ENCODE peak calls at places on chromosomes 6 and 20, in six cellular contexts. V, I, U, Y, F and Z are unnamed samples. For H3K4me1, the result is how much of the 10 kb centered on the place peaks cover.

GRCh38 chr6:25050356-25050755 is 114.6 kb upstream of the RIPOR2 start:
- DNase-seq in V (no peak), I (no peak), U (no peak), Y (no peak), F (peak), Z (no peak)

GRCh38 chr20:62177307-62177706 is 5.5 kb upstream of the MTG2 start:
- DNase-seq in V (no peak), I (no peak), U (no peak), Y (no peak), F (no peak), Z (no peak)

GRCh38 chr20:56166781-56167465 is 81.6 kb upstream of the MC3R start:
- DNase-seq in V (no peak), I (no peak), U (no peak), Y (no peak), F (no peak), Z (no peak)

GRCh38 chr6:18102783-18103509 is 19.5 kb downstream of the NHLRC1 start:
- DNase-seq in V (no peak), I (no peak), U (no peak), Y (no peak), F (no peak), Z (no peak)

GRCh38 chr6:133083248-133083967 is 157.7 kb upstream of the EYA4 start:
- DNase-seq in V (no peak), I (no peak), U (no peak), Y (no peak), F (no peak), Z (no peak)

GRCh38 chr20:60512436-60512835 is 554.2 kb downstream of the CDH26 start:
- DNase-seq in V (peak), I (no peak), U (no peak), Y (peak), F (no peak), Z (no peak)

GRCh38 chr20:44350567-44350966 is 4.9 kb upstream of the HNF4A start:
- DNase-seq in V (no peak), I (no peak), U (no peak), Y (no peak), F (no peak), Z (no peak)

GRCh38 chr6:108596947-108597346 is 36.2 kb downstream of the FOXO3 start:
- DNase-seq in V (no peak), I (no peak), U (no peak), Y (no peak), F (no peak), Z (no peak)

GRCh38 chr6:115969207-115969929 is 91.3 kb downstream of the FRK start:
- DNase-seq in V (no peak), I (no peak), U (no peak), Y (peak), F (no peak), Z (no peak)

GRCh38 chr20:32820000-32820697 is 395 bp downstream of the MAPRE1 start:
- DNase-seq in V (peak), I (peak), U (peak), Y (no peak), F (peak), Z (no peak)

GRCh38 chr6:73032586-73032985 is 192.7 kb downstream of the KHDC1L start:
- DNase-seq in V (no peak), I (peak), U (no peak), Y (no peak), F (no peak), Z (no peak)

GRCh38 chr6:127690092-127690491 is 113.1 kb downstream of the C6orf58 start:
- DNase-seq in V (no peak), I (peak), U (no peak), Y (no peak), F (no peak), Z (no peak)

GRCh38 chr20:23374441-23374840 is 12.5 kb downstream of the GZF1 start:
- DNase-seq in V (no peak), I (no peak), U (no peak), Y (no peak), F (no peak), Z (no peak)

GRCh38 chr20:5056801-5057599 is 55.7 kb upstream of the SLC23A2 start:
- DNase-seq in V (peak), I (peak), U (peak), Y (no peak), F (peak), Z (peak)

GRCh38 chr20:2920473-2920872 is 47.2 kb downstream of the PTPRA start:
- DNase-seq in V (no peak), I (no peak), U (no peak), Y (no peak), F (no peak), Z (no peak)

GRCh38 chr6:143293526-143293925 is 157.0 kb downstream of the ADAT2 start:
- DNase-seq in V (no peak), I (no peak), U (no peak), Y (no peak), F (no peak), Z (no peak)

GRCh38 chr6:1702580-1703051 is 92.9 kb downstream of the FOXC1 start:
- DNase-seq in V (peak), I (no peak), U (no peak), Y (no peak), F (peak), Z (no peak)

GRCh38 chr20:36105731-36106226 is 48.8 kb upstream of the EPB41L1 start:
- DNase-seq in V (no peak), I (no peak), U (no peak), Y (no peak), F (no peak), Z (no peak)

GRCh38 chr6:161362266-161362665 is 88.4 kb upstream of the AGPAT4 start:
- DNase-seq in V (no peak), I (no peak), U (no peak), Y (no peak), F (no peak), Z (no peak)

GRCh38 chr20:57429579-57430202 is 38.5 kb downstream of the RBM38 start:
- DNase-seq in V (peak), I (peak), U (no peak), Y (no peak), F (no peak), Z (no peak)

GRCh38 chr6:30219244-30219643 is 6.0 kb upstream of the TRIM26 start:
- DNase-seq in V (peak), I (no peak), U (peak), Y (no peak), F (peak), Z (peak)

GRCh38 chr6:157887892-157888291 is 64.8 kb downstream of the SNX9 start:
- DNase-seq in V (no peak), I (no peak), U (no peak), Y (no peak), F (no peak), Z (no peak)

GRCh38 chr6:73733791-73734190 is 37.8 kb downstream of the CD109 start:
- DNase-seq in V (no peak), I (no peak), U (no peak), Y (no peak), F (no peak), Z (no peak)

GRCh38 chr6:47817749-47818148 is 35.9 kb downstream of the OPN5 start:
- DNase-seq in V (no peak), I (no peak), U (no peak), Y (no peak), F (no peak), Z (no peak)

GRCh38 chr6:70411542-70411941 is 1.8 kb upstream of the FAM135A start:
- DNase-seq in V (peak), I (no peak), U (no peak), Y (no peak), F (no peak), Z (no peak)

GRCh38 chr20:10651227-10651990 is 22.4 kb downstream of the JAG1 start:
- DNase-seq in V (no peak), I (no peak), U (no peak), Y (no peak), F (peak), Z (no peak)

GRCh38 chr20:47503685-47504084 is 2.0 kb downstream of the NCOA3 start:
- DNase-seq in V (no peak), I (no peak), U (no peak), Y (no peak), F (no peak), Z (no peak)

GRCh38 chr6:123321020-123321419 is 315.7 kb downstream of the TRDN start:
- DNase-seq in V (no peak), I (no peak), U (no peak), Y (no peak), F (no peak), Z (no peak)

GRCh38 chr6:123316733-123317323 is 319.9 kb downstream of the TRDN start:
- DNase-seq in V (peak), I (no peak), U (no peak), Y (no peak), F (peak), Z (no peak)
- TF ChIP-seq ZNF274 in V (no peak), I (no peak), U (no peak), Y (no peak), F (no peak), Z (no peak)

DNA sequence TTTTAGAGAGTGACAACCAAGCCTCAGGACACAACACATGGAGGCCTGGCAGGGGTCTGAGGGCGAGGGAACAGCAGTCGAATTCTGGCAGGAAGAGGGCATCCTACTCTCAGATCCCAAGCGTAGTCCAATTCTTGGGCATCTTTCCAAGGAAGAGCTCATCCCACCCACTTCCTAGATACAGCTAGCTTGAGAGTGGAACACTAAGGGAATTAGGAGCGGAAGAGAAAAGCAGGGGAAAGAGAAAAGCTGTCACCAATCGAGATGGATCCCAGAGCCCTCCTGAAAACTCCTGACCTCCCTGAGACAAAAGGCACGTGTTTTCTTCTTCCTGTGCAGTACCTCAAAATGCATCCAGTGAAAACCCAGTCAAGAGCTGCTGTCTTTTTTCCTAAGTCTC is 67.1 kb downstream of the GFOD1 start:
- DNase-seq in V (no peak), I (no peak), U (no peak), Y (no peak), F (no peak), Z (no peak)
- H3K4me1 ChIP-seq in V (under half), I (under half), U (under half), Y (under half), F (under half), Z (under half)

GRCh38 chr20:50387218-50387995 is 122.8 kb upstream of the PTPN1 start:
- DNase-seq in V (no peak), I (no peak), U (no peak), Y (no peak), F (peak), Z (no peak)

GRCh38 chr20:50386641-50386960 is 123.6 kb upstream of the PTPN1 start:
- DNase-seq in V (no peak), I (no peak), U (no peak), Y (no peak), F (no peak), Z (no peak)

GRCh38 chr20:50389437-50389807 is 120.8 kb upstream of the PTPN1 start:
- DNase-seq in V (peak), I (no peak), U (no peak), Y (no peak), F (no peak), Z (no peak)

GRCh38 chr20:50388733-50389436 is 121.3 kb upstream of the PTPN1 start:
- DNase-seq in V (peak), I (no peak), U (no peak), Y (no peak), F (no peak), Z (no peak)

DNA sequence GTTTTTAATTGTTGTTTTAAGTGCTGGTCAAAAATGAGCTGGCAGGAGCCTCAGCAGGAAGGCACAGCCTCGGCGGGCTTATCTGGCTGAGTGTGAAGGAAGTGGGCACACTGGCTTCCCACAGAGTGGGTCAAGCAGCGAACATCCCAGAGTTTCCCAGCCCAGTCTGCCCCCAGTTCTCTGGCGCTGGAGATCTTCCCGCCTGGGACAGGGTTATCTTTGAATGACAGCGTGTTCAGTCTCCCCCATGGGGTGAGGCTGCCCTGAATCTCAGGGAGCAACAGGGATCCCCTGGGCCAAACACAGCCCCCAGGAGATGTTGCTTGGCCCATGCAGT is 122.2 kb upstream of the PTPN1 start:
- DNase-seq in V (no peak), I (no peak), U (no peak), Y (no peak), F (no peak), Z (no peak)
- TF ChIP-seq ZNF274 in V (no peak), I (no peak), U (no peak), Y (no peak), F (no peak), Z (no peak)

DNA sequence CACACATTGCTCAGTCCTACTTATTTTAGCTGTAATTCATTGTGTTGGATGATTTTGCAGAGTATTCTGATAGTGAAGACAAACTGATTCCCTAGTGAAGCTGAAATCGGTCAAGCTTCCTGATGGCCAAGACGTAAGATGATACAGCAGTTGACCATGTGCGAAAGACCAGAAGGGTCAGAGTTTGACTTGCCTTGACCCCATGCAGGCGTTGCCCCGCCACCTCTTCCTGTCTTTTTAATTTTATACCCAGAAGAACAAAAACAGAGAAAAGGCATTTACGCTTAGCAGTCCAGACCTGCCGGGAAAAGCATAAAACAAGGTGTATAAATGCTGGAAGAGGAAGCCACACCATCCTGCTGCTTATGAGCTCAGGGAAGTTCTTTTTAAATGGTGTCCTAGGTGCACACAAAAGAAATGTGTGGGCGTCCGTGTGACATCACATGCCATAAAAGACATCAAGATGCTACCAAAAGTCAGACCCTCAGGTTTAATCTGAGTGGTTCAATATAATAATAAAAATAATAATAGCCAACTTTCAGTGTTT is 32.2 kb downstream of the TSHZ2 start:
- DNase-seq in V (no peak), I (no peak), U (no peak), Y (no peak), F (no peak), Z (no peak)
- H3K4me1 ChIP-seq in V (under half), I (under half), U (under half), Y (under half), F (under half), Z (under half)

DNA sequence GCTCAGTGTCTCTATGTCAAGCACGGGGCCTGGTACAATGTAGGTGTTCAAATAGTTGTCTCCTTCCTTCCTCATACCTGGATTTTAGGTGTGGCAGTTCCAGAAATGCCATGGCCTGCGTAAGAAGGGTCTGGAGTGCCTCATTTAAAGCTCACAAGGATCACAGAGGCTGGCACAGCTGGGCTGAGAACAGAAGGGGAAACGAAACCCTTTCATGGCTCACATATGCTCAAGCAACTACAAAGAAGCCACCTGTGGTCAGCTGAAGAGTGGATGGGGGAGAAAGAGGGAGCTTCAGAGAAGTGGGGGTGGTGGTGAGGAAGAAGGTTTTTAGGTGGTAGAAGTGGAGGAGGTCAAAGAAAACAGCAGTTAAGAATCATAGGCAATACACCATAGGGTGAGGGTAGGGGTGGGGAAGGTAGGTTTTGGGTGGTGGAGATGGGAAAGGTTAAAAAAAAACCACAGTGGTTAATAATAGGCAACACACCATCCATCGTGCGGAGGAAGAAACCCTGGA is 17.0 kb upstream of the TOP1 start:
- DNase-seq in V (no peak), I (no peak), U (no peak), Y (no peak), F (no peak), Z (peak)
- TF ChIP-seq ZNF274 in V (no peak), I (no peak), U (no peak), Y (no peak), F (no peak), Z (no peak)

GRCh38 chr6:13058043-13058442 is 270.3 kb downstream of the TBC1D7 start:
- DNase-seq in V (no peak), I (no peak), U (no peak), Y (no peak), F (no peak), Z (no peak)
- H3K4me1 ChIP-seq in V (under half), I (under half), U (under half), Y (under half), F (under half), Z (under half)

GRCh38 chr20:90651-91050 is 3.2 kb downstream of the DEFB125 start:
- DNase-seq in V (no peak), I (no peak), U (no peak), Y (no peak), F (no peak), Z (no peak)
- TF ChIP-seq ZNF274 in V (no peak), I (no peak), U (no peak), Y (no peak), F (no peak), Z (no peak)